ENCODE peak calls at places on chromosomes 7 and 10, in eight cellular contexts. G is thoracic aorta; P is left ventricle myocardium inferior; S is IMR-90; O is uterus; T is neural progenitor cell; A is CD8-positive, alpha-beta T cell; F is SK-N-SH. R is an unnamed sample.

GRCh38 chr7:154781369-154782303 is 221.3 kb downstream of the PAXIP1 start:
- DNase-seq in S (no peak), F (no peak), G (no peak), O (no peak), P (no peak), T (no peak), A (no peak), R (no peak)

GRCh38 chr7:92880212-92881090 is 44.1 kb upstream of the CDK6 start:
- DNase-seq in A (no peak), T (peak; percentile 62), O (no peak), G (no peak), S (no peak), P (no peak), F (peak; percentile 39), R (no peak)

GRCh38 chr7:105838273-105839141 is 37.9 kb downstream of the ATXN7L1 start:
- DNase-seq in O (peak; percentile 37), F (peak; percentile 60), T (no peak), P (peak; percentile 29), A (no peak), G (no peak), S (peak; percentile 73), R (no peak)

GRCh38 chr7:157541796-157542668 is 205.2 kb downstream of the DNAJB6 start:
- DNase-seq in T (peak; percentile 28), A (no peak), P (no peak), F (no peak), O (no peak), S (no peak), G (no peak), R (peak; percentile 25)

GRCh38 chr7:115230882-115231508 is 309.1 kb downstream of the MDFIC start:
- DNase-seq in P (no peak), O (no peak), F (no peak), G (no peak), A (no peak), T (no peak), S (peak; percentile 96), R (no peak)

GRCh38 chr7:45889367-45890067 is 1.2 kb downstream of the IGFBP1 start:
- DNase-seq in T (no peak), A (no peak), S (no peak), G (no peak), P (no peak), O (no peak), F (no peak), R (no peak)

GRCh38 chr7:22900101-22900500 is 77.5 kb upstream of the TOMM7 start:
- DNase-seq in T (no peak), O (no peak), F (no peak), P (no peak), S (no peak), A (no peak), G (no peak), R (no peak)

GRCh38 chr10:43396061-43396927 is 12.7 kb downstream of the HNRNPF start:
- DNase-seq in A (peak; percentile 69), S (peak; percentile 58), P (peak; percentile 84), F (peak; percentile 96), G (no peak), O (peak; percentile 76), T (peak; percentile 93), R (peak; percentile 87)

GRCh38 chr10:68957654-68958053 is 1.7 kb downstream of the DDX21 start:
- DNase-seq in A (no peak), P (no peak), S (no peak), G (no peak), O (no peak), T (no peak), F (peak; percentile 10), R (no peak)

GRCh38 chr10:13106387-13106786 is 6.4 kb downstream of the OPTN start:
- DNase-seq in O (no peak), P (no peak), A (no peak), S (no peak), G (no peak), F (no peak), T (no peak), R (no peak)
- H3K4me1 ChIP-seq in O (no peaks in the 10 kb centered on the region), P (peaks cover 70% of the 10 kb centered on the region), A (peaks cover 44% of the 10 kb centered on the region), S (peaks cover 9% of the 10 kb centered on the region), G (peaks cover 29% of the 10 kb centered on the region), F (peaks cover 5% of the 10 kb centered on the region), T (peaks cover 10% of the 10 kb centered on the region), R (peaks cover 36% of the 10 kb centered on the region)

DNA sequence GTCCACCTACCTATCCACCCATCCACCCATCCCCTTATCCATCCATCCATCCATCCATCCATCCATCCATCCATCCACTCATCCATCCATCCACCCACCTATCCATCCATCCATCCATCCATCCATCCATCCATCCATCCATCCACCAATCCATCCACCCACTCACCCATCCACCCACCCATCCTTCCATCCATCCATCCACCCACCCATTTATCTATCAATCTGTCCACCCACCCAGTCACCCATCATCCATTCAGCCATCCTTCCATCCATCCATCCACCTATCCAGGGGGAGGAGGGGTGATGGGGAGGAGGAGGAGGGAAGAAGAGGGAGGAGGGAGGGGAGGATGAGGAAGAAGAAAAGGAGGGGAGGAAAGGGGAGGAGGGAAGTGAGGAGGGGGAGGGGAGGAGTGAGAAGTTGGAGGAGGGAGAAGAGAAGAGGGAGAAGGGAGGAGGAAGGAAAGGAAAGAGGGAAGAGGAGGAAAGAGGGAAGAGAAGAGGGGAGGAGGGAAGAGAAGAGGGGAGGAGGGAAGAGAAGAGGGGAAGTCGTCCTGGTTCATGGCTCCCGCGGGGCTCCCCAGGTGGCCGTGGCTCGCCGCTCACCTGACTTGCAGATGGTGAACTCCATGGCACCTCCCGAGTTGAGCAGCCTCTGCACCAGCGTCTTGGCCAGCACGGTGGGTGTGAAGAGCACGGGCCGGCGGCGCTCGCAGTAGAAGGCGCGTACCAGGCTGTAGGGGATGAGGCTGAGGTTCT is 68.8 kb upstream of the GNA12 start:
- DNase-seq in G (no peak), S (no peak), P (no peak), F (no peak), T (no peak), O (no peak), A (no peak), R (no peak)
- H3K36me3 ChIP-seq in G (no peaks in the 10 kb centered on the region), S (no peaks in the 10 kb centered on the region), P (no peaks in the 10 kb centered on the region), F (no peaks in the 10 kb centered on the region), T (no peaks in the 10 kb centered on the region), O (no peaks in the 10 kb centered on the region), A (peaks cover 72% of the 10 kb centered on the region), R (no peaks in the 10 kb centered on the region)

GRCh38 chr7:148704189-148704588 is 5.5 kb downstream of the CUL1 start:
- DNase-seq in S (no peak), A (no peak), F (no peak), P (no peak), G (no peak), O (no peak), T (no peak), R (no peak)
- H3K4me1 ChIP-seq in S (peaks cover 13% of the 10 kb centered on the region), A (peaks cover 73% of the 10 kb centered on the region), F (peaks cover 29% of the 10 kb centered on the region), P (peaks cover 100% of the 10 kb centered on the region), G (peaks cover 80% of the 10 kb centered on the region), O (peaks cover 4% of the 10 kb centered on the region), T (peaks cover 65% of the 10 kb centered on the region), R (peaks cover 84% of the 10 kb centered on the region)

GRCh38 chr7:94414481-94414880 is 19.8 kb downstream of the COL1A2 start:
- DNase-seq in A (no peak), F (no peak), P (no peak), G (no peak), S (peak; percentile 77), O (no peak), T (no peak), R (no peak)
- H3K36me3 ChIP-seq in A (no peaks in the 10 kb centered on the region), F (peaks cover 3% of the 10 kb centered on the region), P (peaks cover 61% of the 10 kb centered on the region), G (peaks cover 80% of the 10 kb centered on the region), S (peaks cover 86% of the 10 kb centered on the region), O (no peaks in the 10 kb centered on the region), T (no peaks in the 10 kb centered on the region), R (no peaks in the 10 kb centered on the region)

DNA sequence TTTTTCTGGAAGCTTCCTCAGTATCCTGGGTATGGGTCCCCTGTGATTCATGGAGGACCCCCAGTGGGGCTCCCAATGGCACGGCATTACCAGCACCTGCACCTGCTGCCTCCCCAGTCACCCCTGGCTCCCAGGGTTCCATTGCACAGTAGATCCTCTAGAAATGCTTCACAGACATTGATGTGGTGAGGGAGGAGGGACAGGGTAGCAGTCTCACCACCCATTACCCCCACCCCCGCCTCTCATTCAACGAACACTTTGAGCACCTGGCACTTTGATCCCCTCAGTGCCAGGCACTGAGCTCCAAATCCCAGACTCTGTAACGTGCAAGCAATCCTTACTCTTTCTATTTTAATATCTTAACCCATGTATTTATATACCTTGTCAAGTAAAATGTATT is 26.8 kb upstream of the PSAP start:
- DNase-seq in A (no peak), G (no peak), T (no peak), P (no peak), S (no peak), O (no peak), F (no peak), R (no peak)
- H3K4me1 ChIP-seq in A (peaks cover 11% of the 10 kb centered on the region), G (no peaks in the 10 kb centered on the region), T (peaks cover 5% of the 10 kb centered on the region), P (peaks cover under 1% of the 10 kb centered on the region), S (no peaks in the 10 kb centered on the region), O (no peaks in the 10 kb centered on the region), F (no peaks in the 10 kb centered on the region), R (no peaks in the 10 kb centered on the region)

GRCh38 chr7:43619213-43620012 is 36.5 kb downstream of the STK17A start:
- DNase-seq in A (no peak), S (peak; percentile 31), O (no peak), P (no peak), G (no peak), F (no peak), T (no peak), R (no peak)
- H3K36me3 ChIP-seq in A (peaks cover 29% of the 10 kb centered on the region), S (peaks cover 38% of the 10 kb centered on the region), O (no peaks in the 10 kb centered on the region), P (peaks cover 39% of the 10 kb centered on the region), G (no peaks in the 10 kb centered on the region), F (peaks cover 76% of the 10 kb centered on the region), T (peaks cover 6% of the 10 kb centered on the region), R (peaks cover 31% of the 10 kb centered on the region)

GRCh38 chr10:124003481-124004371 is 89.7 kb downstream of the CHST15 start:
- DNase-seq in G (no peak), S (no peak), P (no peak), O (no peak), T (no peak), A (no peak), F (peak; percentile 22), R (no peak)
- H3K4me1 ChIP-seq in G (no peaks in the 10 kb centered on the region), S (no peaks in the 10 kb centered on the region), P (no peaks in the 10 kb centered on the region), O (no peaks in the 10 kb centered on the region), T (peaks cover 8% of the 10 kb centered on the region), A (no peaks in the 10 kb centered on the region), F (no peaks in the 10 kb centered on the region), R (no peaks in the 10 kb centered on the region)

GRCh38 chr7:149071182-149071635 is 19.3 kb downstream of the ZNF786 start:
- DNase-seq in P (no peak), O (no peak), G (no peak), F (no peak), A (no peak), T (no peak), S (no peak), R (no peak)
- H3K36me3 ChIP-seq in P (peaks cover 46% of the 10 kb centered on the region), O (no peaks in the 10 kb centered on the region), G (peaks cover 22% of the 10 kb centered on the region), F (peaks cover 44% of the 10 kb centered on the region), A (peaks cover 18% of the 10 kb centered on the region), T (peaks cover 3% of the 10 kb centered on the region), S (peaks cover 25% of the 10 kb centered on the region), R (no peaks in the 10 kb centered on the region)

DNA sequence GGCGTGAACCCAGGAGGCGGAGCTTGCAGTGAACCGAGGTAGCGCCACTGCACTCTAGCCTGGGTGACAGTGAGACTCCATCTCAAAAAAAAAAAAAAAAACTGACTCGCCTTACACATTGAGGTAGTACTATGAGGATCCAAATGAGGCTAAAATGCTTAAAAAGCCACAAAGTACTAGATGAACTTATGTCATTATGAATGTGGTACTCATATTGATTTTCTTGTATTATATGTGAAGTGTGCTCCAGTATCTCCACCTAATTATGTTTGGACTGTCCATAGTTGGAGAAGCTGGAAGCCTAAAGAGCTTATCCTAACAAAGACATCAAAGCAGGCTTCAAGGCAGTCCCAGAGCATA is 9.1 kb downstream of the CCNY start:
- DNase-seq in F (no peak), G (no peak), A (no peak), T (no peak), O (no peak), P (no peak), S (no peak), R (no peak)
- H3K4me1 ChIP-seq in F (peaks cover 18% of the 10 kb centered on the region), G (peaks cover 49% of the 10 kb centered on the region), A (peaks cover 56% of the 10 kb centered on the region), T (peaks cover 12% of the 10 kb centered on the region), O (no peaks in the 10 kb centered on the region), P (peaks cover 93% of the 10 kb centered on the region), S (peaks cover 21% of the 10 kb centered on the region), R (peaks cover 72% of the 10 kb centered on the region)

R was measured in psoas muscle.